ENCODE peak calls at places on chromosomes 12 and 14, in ten cellular contexts. One of them, this sample, is unnamed.

GRCh38 chr14:28375295-28375694 is 391.3 kb upstream of the FOXG1 start:
- DNase-seq in AG09309: no peak
- DNase-seq in PC-3: peak
- DNase-seq in left lung: no peak
- DNase-seq in astrocyte: peak
- DNase-seq in adrenal gland: peak
- DNase-seq in epithelial cell of esophagus: peak
- DNase-seq in ovary: no peak
- DNase-seq in AG10803: no peak
- DNase-seq in sigmoid colon: no peak
- DNase-seq in this sample: no peak

GRCh38 chr14:35985504-35986218 is 159.5 kb downstream of the BRMS1L start:
- DNase-seq in astrocyte: no peak
- DNase-seq in ovary: no peak
- DNase-seq in epithelial cell of esophagus: no peak
- DNase-seq in PC-3: no peak
- DNase-seq in AG10803: no peak
- DNase-seq in sigmoid colon: no peak
- DNase-seq in left lung: no peak
- DNase-seq in adrenal gland: no peak
- DNase-seq in AG09309: no peak
- DNase-seq in this sample: no peak

GRCh38 chr12:90833228-90833627 is 121.7 kb downstream of the CCER1 start:
- DNase-seq in ovary: no peak
- DNase-seq in astrocyte: no peak
- DNase-seq in adrenal gland: no peak
- DNase-seq in PC-3: no peak
- DNase-seq in sigmoid colon: no peak
- DNase-seq in epithelial cell of esophagus: no peak
- DNase-seq in AG09309: no peak
- DNase-seq in left lung: no peak
- DNase-seq in AG10803: no peak
- DNase-seq in this sample: no peak

GRCh38 chr12:99984271-99985128 is at the start of gene ANKS1B:
- DNase-seq in ovary: peak
- DNase-seq in sigmoid colon: peak
- DNase-seq in AG10803: peak
- DNase-seq in adrenal gland: peak
- DNase-seq in left lung: peak
- DNase-seq in AG09309: no peak
- DNase-seq in epithelial cell of esophagus: peak
- DNase-seq in astrocyte: peak
- DNase-seq in PC-3: peak
- DNase-seq in this sample: peak

GRCh38 chr14:35368139-35368460 is 36.4 kb downstream of the NFKBIA start:
- DNase-seq in ovary: no peak
- DNase-seq in AG10803: no peak
- DNase-seq in left lung: no peak
- DNase-seq in AG09309: no peak
- DNase-seq in astrocyte: no peak
- DNase-seq in adrenal gland: no peak
- DNase-seq in epithelial cell of esophagus: no peak
- DNase-seq in PC-3: no peak
- DNase-seq in sigmoid colon: no peak
- DNase-seq in this sample: no peak

GRCh38 chr14:56150645-56151345 is 32.6 kb downstream of the PELI2 start:
- DNase-seq in AG09309: no peak
- DNase-seq in ovary: no peak
- DNase-seq in PC-3: no peak
- DNase-seq in AG10803: no peak
- DNase-seq in sigmoid colon: no peak
- DNase-seq in epithelial cell of esophagus: no peak
- DNase-seq in astrocyte: no peak
- DNase-seq in left lung: no peak
- DNase-seq in adrenal gland: no peak
- DNase-seq in this sample: no peak

GRCh38 chr12:90954921-90955320 is at the start of gene CCER1:
- DNase-seq in AG09309: no peak
- DNase-seq in astrocyte: no peak
- DNase-seq in PC-3: no peak
- DNase-seq in left lung: no peak
- DNase-seq in sigmoid colon: no peak
- DNase-seq in AG10803: no peak
- DNase-seq in adrenal gland: no peak
- DNase-seq in ovary: no peak
- DNase-seq in epithelial cell of esophagus: no peak
- DNase-seq in this sample: no peak

GRCh38 chr12:84270470-84271140 is 642.0 kb downstream of the SLC6A15 start:
- DNase-seq in epithelial cell of esophagus: peak
- DNase-seq in AG10803: no peak
- DNase-seq in left lung: no peak
- DNase-seq in adrenal gland: peak
- DNase-seq in AG09309: no peak
- DNase-seq in ovary: no peak
- DNase-seq in astrocyte: no peak
- DNase-seq in PC-3: no peak
- DNase-seq in sigmoid colon: no peak
- DNase-seq in this sample: no peak

DNA sequence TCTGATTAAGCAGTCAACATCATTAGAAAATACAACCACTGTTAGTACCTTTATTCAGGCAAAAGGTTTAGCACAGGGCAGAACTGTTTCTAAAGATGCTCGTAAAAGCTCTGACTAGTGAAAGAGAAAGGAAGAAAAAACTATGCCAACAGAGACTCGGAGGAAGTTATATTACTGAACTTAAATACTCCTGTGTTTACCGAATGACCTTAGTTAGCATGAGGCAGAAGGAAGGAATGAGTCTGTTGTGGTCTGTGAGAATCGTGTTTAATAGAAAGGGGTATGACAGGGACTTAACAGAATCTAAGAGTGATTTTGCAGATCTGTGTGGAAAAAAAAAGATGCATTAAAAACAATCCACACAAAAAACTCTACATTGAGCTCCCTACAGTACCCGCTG is 84.2 kb upstream of the OVCH1 start:
- DNase-seq in AG09309: peak
- DNase-seq in AG10803: no peak
- DNase-seq in adrenal gland: no peak
- DNase-seq in ovary: no peak
- DNase-seq in PC-3: peak
- DNase-seq in astrocyte: peak
- DNase-seq in sigmoid colon: no peak
- DNase-seq in left lung: no peak
- DNase-seq in epithelial cell of esophagus: no peak
- DNase-seq in this sample: no peak
- H3K4me3 ChIP-seq in AG09309: no peak
- H3K4me3 ChIP-seq in AG10803: no peak
- H3K4me3 ChIP-seq in adrenal gland: no peak
- H3K4me3 ChIP-seq in ovary: no peak
- H3K4me3 ChIP-seq in PC-3: peak
- H3K4me3 ChIP-seq in astrocyte: no peak
- H3K4me3 ChIP-seq in sigmoid colon: no peak
- H3K4me3 ChIP-seq in left lung: no peak
- H3K4me3 ChIP-seq in epithelial cell of esophagus: no peak
- H3K4me3 ChIP-seq in this sample: no peak

GRCh38 chr12:47818701-47819543 is 781 bp downstream of the HDAC7 start:
- DNase-seq in AG10803: peak
- DNase-seq in epithelial cell of esophagus: no peak
- DNase-seq in PC-3: no peak
- DNase-seq in AG09309: no peak
- DNase-seq in adrenal gland: peak
- DNase-seq in sigmoid colon: peak
- DNase-seq in astrocyte: no peak
- DNase-seq in ovary: peak
- DNase-seq in left lung: peak
- DNase-seq in this sample: peak

GRCh38 chr12:47818007-47818376 is 1.7 kb downstream of the HDAC7 start:
- DNase-seq in PC-3: no peak
- DNase-seq in adrenal gland: no peak
- DNase-seq in left lung: no peak
- DNase-seq in epithelial cell of esophagus: no peak
- DNase-seq in sigmoid colon: no peak
- DNase-seq in astrocyte: no peak
- DNase-seq in AG10803: no peak
- DNase-seq in AG09309: no peak
- DNase-seq in ovary: no peak
- DNase-seq in this sample: peak

GRCh38 chr12:47816646-47817271 is 2.9 kb downstream of the HDAC7 start:
- DNase-seq in AG10803: no peak
- DNase-seq in epithelial cell of esophagus: no peak
- DNase-seq in sigmoid colon: peak
- DNase-seq in left lung: no peak
- DNase-seq in AG09309: no peak
- DNase-seq in astrocyte: no peak
- DNase-seq in PC-3: no peak
- DNase-seq in ovary: peak
- DNase-seq in adrenal gland: no peak
- DNase-seq in this sample: peak

GRCh38 chr12:47818382-47818700 is 1.4 kb downstream of the HDAC7 start:
- DNase-seq in epithelial cell of esophagus: no peak
- DNase-seq in AG10803: no peak
- DNase-seq in adrenal gland: no peak
- DNase-seq in ovary: no peak
- DNase-seq in astrocyte: no peak
- DNase-seq in sigmoid colon: no peak
- DNase-seq in PC-3: no peak
- DNase-seq in AG09309: no peak
- DNase-seq in left lung: no peak
- DNase-seq in this sample: no peak

GRCh38 chr12:47817272-47818006 is 2.3 kb downstream of the HDAC7 start:
- DNase-seq in AG09309: no peak
- DNase-seq in adrenal gland: no peak
- DNase-seq in astrocyte: no peak
- DNase-seq in PC-3: no peak
- DNase-seq in epithelial cell of esophagus: no peak
- DNase-seq in ovary: no peak
- DNase-seq in AG10803: no peak
- DNase-seq in left lung: no peak
- DNase-seq in sigmoid colon: peak
- DNase-seq in this sample: peak
- TF ChIP-seq CTCF in AG09309: peak
- TF ChIP-seq CTCF in adrenal gland: no peak
- TF ChIP-seq CTCF in astrocyte: peak
- TF ChIP-seq CTCF in PC-3: peak
- TF ChIP-seq CTCF in epithelial cell of esophagus: no peak
- TF ChIP-seq CTCF in ovary: no peak
- TF ChIP-seq CTCF in AG10803: peak
- TF ChIP-seq CTCF in left lung: no peak
- TF ChIP-seq CTCF in sigmoid colon: no peak
- TF ChIP-seq CTCF in this sample: peak

DNA sequence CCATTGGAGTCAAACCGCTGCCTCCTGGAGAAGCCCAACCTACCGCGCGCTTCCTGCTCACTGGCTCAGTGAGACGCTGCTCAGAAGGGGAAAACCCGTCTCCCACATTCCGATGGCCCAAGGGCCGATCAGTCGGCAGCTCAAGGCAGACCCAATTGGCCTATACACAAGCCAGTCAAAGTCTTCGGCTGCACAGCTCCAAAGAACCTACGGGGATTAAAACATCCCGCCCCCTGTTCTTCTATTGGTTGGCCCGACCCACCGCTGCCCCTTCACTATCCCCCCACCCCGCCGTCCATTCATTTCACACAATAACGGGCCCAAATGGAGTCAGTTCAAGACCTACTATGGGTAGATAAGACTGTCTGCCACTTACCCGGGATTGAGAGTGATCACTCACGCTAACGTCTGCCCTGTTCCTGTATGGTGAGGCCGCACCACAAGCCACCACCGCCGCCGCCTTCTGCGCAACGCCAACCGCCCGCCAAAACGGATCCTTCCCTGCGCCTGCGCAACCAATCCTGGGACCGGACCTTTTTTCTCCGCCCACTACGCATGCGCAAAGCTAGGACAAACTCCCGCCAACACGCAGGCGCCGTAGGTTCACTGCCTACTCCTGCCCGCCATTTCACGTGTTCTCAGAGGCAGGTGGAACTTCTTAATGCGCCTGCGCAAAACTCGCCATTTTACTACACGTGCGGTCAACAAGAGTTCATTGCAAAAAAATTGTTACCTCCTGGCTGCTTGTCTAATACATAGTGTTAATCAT is at the start of gene CBX5:
- DNase-seq in left lung: peak
- DNase-seq in adrenal gland: peak
- DNase-seq in AG09309: peak
- DNase-seq in astrocyte: peak
- DNase-seq in epithelial cell of esophagus: peak
- DNase-seq in sigmoid colon: peak
- DNase-seq in PC-3: peak
- DNase-seq in ovary: peak
- DNase-seq in AG10803: peak
- DNase-seq in this sample: peak
- H3K4me3 ChIP-seq in left lung: peak
- H3K4me3 ChIP-seq in adrenal gland: peak
- H3K4me3 ChIP-seq in AG09309: peak
- H3K4me3 ChIP-seq in astrocyte: peak
- H3K4me3 ChIP-seq in epithelial cell of esophagus: peak
- H3K4me3 ChIP-seq in sigmoid colon: peak
- H3K4me3 ChIP-seq in PC-3: peak
- H3K4me3 ChIP-seq in ovary: peak
- H3K4me3 ChIP-seq in AG10803: peak
- H3K4me3 ChIP-seq in this sample: peak

GRCh38 chr12:115980339-115980738 is 297.2 kb downstream of the MED13L start:
- DNase-seq in left lung: no peak
- DNase-seq in AG09309: no peak
- DNase-seq in AG10803: no peak
- DNase-seq in ovary: no peak
- DNase-seq in astrocyte: no peak
- DNase-seq in sigmoid colon: no peak
- DNase-seq in PC-3: no peak
- DNase-seq in epithelial cell of esophagus: no peak
- DNase-seq in adrenal gland: no peak
- DNase-seq in this sample: no peak

GRCh38 chr12:115979851-115980250 is 297.6 kb downstream of the MED13L start:
- DNase-seq in ovary: no peak
- DNase-seq in PC-3: no peak
- DNase-seq in AG10803: no peak
- DNase-seq in adrenal gland: no peak
- DNase-seq in astrocyte: no peak
- DNase-seq in sigmoid colon: no peak
- DNase-seq in epithelial cell of esophagus: no peak
- DNase-seq in left lung: no peak
- DNase-seq in AG09309: no peak
- DNase-seq in this sample: no peak

GRCh38 chr12:115984607-115985006 is 292.9 kb downstream of the MED13L start:
- DNase-seq in sigmoid colon: no peak
- DNase-seq in adrenal gland: no peak
- DNase-seq in astrocyte: no peak
- DNase-seq in epithelial cell of esophagus: no peak
- DNase-seq in ovary: no peak
- DNase-seq in AG09309: no peak
- DNase-seq in PC-3: no peak
- DNase-seq in AG10803: no peak
- DNase-seq in left lung: no peak
- DNase-seq in this sample: no peak

GRCh38 chr12:115979351-115979750 is 298.1 kb downstream of the MED13L start:
- DNase-seq in astrocyte: no peak
- DNase-seq in ovary: no peak
- DNase-seq in left lung: no peak
- DNase-seq in adrenal gland: no peak
- DNase-seq in epithelial cell of esophagus: no peak
- DNase-seq in AG10803: peak
- DNase-seq in sigmoid colon: no peak
- DNase-seq in AG09309: peak
- DNase-seq in PC-3: no peak
- DNase-seq in this sample: no peak

GRCh38 chr12:115983226-115983798 is 294.2 kb downstream of the MED13L start:
- DNase-seq in astrocyte: no peak
- DNase-seq in left lung: no peak
- DNase-seq in adrenal gland: no peak
- DNase-seq in AG09309: no peak
- DNase-seq in AG10803: no peak
- DNase-seq in ovary: no peak
- DNase-seq in PC-3: peak
- DNase-seq in sigmoid colon: no peak
- DNase-seq in epithelial cell of esophagus: peak
- DNase-seq in this sample: no peak
- TF ChIP-seq CTCF in astrocyte: no peak
- TF ChIP-seq CTCF in left lung: no peak
- TF ChIP-seq CTCF in adrenal gland: peak
- TF ChIP-seq CTCF in AG09309: peak
- TF ChIP-seq CTCF in AG10803: peak
- TF ChIP-seq CTCF in ovary: no peak
- TF ChIP-seq CTCF in PC-3: peak
- TF ChIP-seq CTCF in sigmoid colon: no peak
- TF ChIP-seq CTCF in epithelial cell of esophagus: peak
- TF ChIP-seq CTCF in this sample: no peak